ENCODE peak calls at places on chromosomes 16 and 17, in nine cellular contexts. B is C1 segment of cervical spinal cord, N is SJCRH30, Z is stomach, F is H7, C is fibroblast of gingiva, H is NCI-H1417, E is HS-5, A is cardiac muscle cell. M is an unnamed sample.

GRCh38 chr17:34710226-34710625 is 130.8 kb downstream of the TMEM132E start:
- DNase-seq in Z (no peak), A (no peak), B (no peak), C (no peak), H (peak), F (no peak), N (no peak), E (no peak), M (no peak)

GRCh38 chr16:11139624-11140375 is 116.2 kb downstream of the SOCS1 start:
- DNase-seq in Z (no peak), E (no peak), B (no peak), H (no peak), C (no peak), N (peak), F (no peak), A (no peak), M (no peak)

GRCh38 chr16:66150691-66151090 is 215.8 kb upstream of the CDH5 start:
- DNase-seq in E (no peak), F (no peak), Z (no peak), A (no peak), B (no peak), N (no peak), H (no peak), C (peak), M (no peak)

GRCh38 chr17:81028506-81028858 is 6.5 kb upstream of the BAIAP2 start:
- DNase-seq in Z (no peak), A (no peak), N (no peak), B (no peak), F (peak), E (no peak), C (no peak), H (no peak), M (no peak)

GRCh38 chr17:79874329-79874981 is 35.2 kb upstream of the CBX4 start:
- DNase-seq in Z (no peak), F (peak), B (no peak), N (no peak), A (peak), E (no peak), C (no peak), H (peak), M (no peak)

GRCh38 chr17:5587431-5588032 is 3.2 kb upstream of the NLRP1 start:
- DNase-seq in A (peak), E (peak), N (peak), C (peak), Z (no peak), F (peak), H (peak), B (peak), M (no peak)

GRCh38 chr16:3235856-3236669 is 1.1 kb upstream of the ZNF200 start:
- DNase-seq in H (no peak), A (peak), F (peak), B (no peak), C (no peak), N (peak), E (no peak), Z (peak), M (no peak)

GRCh38 chr17:83065660-83066542 is 13.5 kb upstream of the METRNL start:
- DNase-seq in C (no peak), B (no peak), N (peak), Z (peak), E (no peak), A (no peak), F (peak), H (no peak), M (no peak)

GRCh38 chr17:28928061-28928460 is 23.3 kb downstream of the PHF12 start:
- DNase-seq in A (no peak), Z (no peak), E (no peak), B (no peak), N (no peak), H (no peak), F (no peak), C (no peak), M (no peak)

GRCh38 chr17:57294629-57295501 is 38.5 kb downstream of the MSI2 start:
- DNase-seq in A (no peak), C (no peak), N (peak), E (no peak), F (no peak), Z (no peak), B (no peak), H (peak), M (no peak)

GRCh38 chr16:67874147-67874771 is 1.4 kb downstream of the EDC4 start:
- DNase-seq in E (no peak), F (peak), C (no peak), B (no peak), N (no peak), Z (no peak), A (no peak), H (no peak), M (no peak)

GRCh38 chr16:19578378-19578851 is 22.9 kb downstream of the VPS35L start:
- DNase-seq in E (no peak), Z (no peak), H (no peak), F (no peak), N (no peak), C (no peak), B (peak), A (no peak), M (no peak)

GRCh38 chr16:3716831-3717234 is 491 bp downstream of the TRAP1 start:
- DNase-seq in A (peak), F (peak), Z (no peak), C (no peak), B (no peak), E (no peak), H (no peak), N (peak), M (no peak)

GRCh38 chr16:2769100-2769529 is 8.0 kb downstream of the ELOB start:
- DNase-seq in H (no peak), C (no peak), Z (no peak), F (peak), E (no peak), A (no peak), N (no peak), B (no peak), M (no peak)

GRCh38 chr17:63399316-63399715 is 46.8 kb downstream of the CYB561 start:
- DNase-seq in E (no peak), F (no peak), C (peak), B (no peak), N (peak), Z (no peak), A (no peak), H (no peak), M (no peak)

GRCh38 chr17:46869296-46869695 is 17.9 kb downstream of the WNT9B start:
- DNase-seq in A (no peak), B (no peak), H (no peak), N (no peak), F (no peak), E (no peak), Z (no peak), C (peak), M (no peak)

GRCh38 chr17:73389411-73389810 is 77.6 kb upstream of the CDC42EP4 start:
- DNase-seq in E (no peak), Z (no peak), F (no peak), B (no peak), H (no peak), N (no peak), A (no peak), C (no peak), M (no peak)

GRCh38 chr17:17186551-17187505 is 19.3 kb downstream of the PLD6 start:
- DNase-seq in A (peak), B (no peak), Z (no peak), H (no peak), F (no peak), E (no peak), N (peak), C (no peak), M (no peak)

GRCh38 chr16:47905771-47906170 is 250.0 kb downstream of the ABCC12 start:
- DNase-seq in A (no peak), Z (no peak), B (no peak), H (no peak), N (no peak), F (no peak), E (peak), C (no peak), M (peak)

GRCh38 chr16:17305694-17306093 is 165.1 kb downstream of the XYLT1 start:
- DNase-seq in Z (no peak), F (no peak), E (no peak), B (no peak), C (no peak), H (no peak), A (no peak), N (no peak), M (no peak)

GRCh38 chr16:89325861-89326471 is 108.5 kb downstream of the ZNF778 start:
- DNase-seq in B (no peak), H (peak), N (no peak), E (no peak), F (no peak), C (peak), A (peak), Z (peak), M (no peak)

GRCh38 chr17:614637-615546 is 99.7 kb downstream of the VPS53 start:
- DNase-seq in B (no peak), N (no peak), F (no peak), E (no peak), H (no peak), A (no peak), C (peak), Z (no peak), M (peak)

GRCh38 chr16:12398029-12398735 is 405.5 kb downstream of the CPPED1 start:
- DNase-seq in C (no peak), H (no peak), F (no peak), E (no peak), A (no peak), Z (no peak), B (no peak), N (no peak), M (no peak)

GRCh38 chr17:8056232-8056975 is 17.5 kb downstream of the ALOX15B start:
- DNase-seq in E (no peak), B (peak), F (no peak), N (no peak), H (no peak), C (peak), A (no peak), Z (peak), M (no peak)

GRCh38 chr16:72203401-72203800 is 31.4 kb upstream of the PMFBP1 start:
- DNase-seq in F (no peak), H (no peak), E (peak), N (no peak), B (peak), Z (no peak), C (peak), A (no peak), M (peak)

GRCh38 chr17:61416211-61416539 is 16.5 kb downstream of the TBX2 start:
- DNase-seq in F (peak), N (no peak), C (no peak), E (no peak), Z (no peak), B (no peak), A (no peak), H (no peak), M (no peak)

GRCh38 chr17:40666366-40666765 is 1.4 kb upstream of the KRT222 start:
- DNase-seq in N (no peak), E (no peak), B (no peak), Z (no peak), A (no peak), F (no peak), H (no peak), C (no peak), M (no peak)

GRCh38 chr17:80968602-80969029 is 23.0 kb upstream of the CHMP6 start:
- DNase-seq in E (no peak), C (peak), Z (no peak), F (peak), A (no peak), N (peak), H (peak), B (peak), M (no peak)

GRCh38 chr17:78804777-78805176 is 22.7 kb upstream of the CYTH1 start:
- DNase-seq in H (no peak), C (no peak), B (no peak), Z (no peak), E (no peak), N (no peak), A (no peak), F (no peak), M (no peak)

GRCh38 chr17:20184977-20185619 is 175.9 kb downstream of the SPECC1 start:
- DNase-seq in E (no peak), C (no peak), Z (no peak), H (no peak), A (no peak), F (no peak), N (no peak), B (no peak), M (no peak)

GRCh38 chr17:74280093-74280513 is 6.1 kb downstream of the DNAI2 start:
- DNase-seq in Z (no peak), A (no peak), B (no peak), E (no peak), N (no peak), H (no peak), F (no peak), C (no peak), M (no peak)

GRCh38 chr17:6947745-6948144 is 48.1 kb upstream of the ALOX12 start:
- DNase-seq in E (no peak), F (no peak), C (no peak), A (no peak), Z (no peak), H (no peak), N (no peak), B (no peak), M (no peak)

GRCh38 chr16:72952404-72953301 is 95.3 kb downstream of the ZFHX3 start:
- DNase-seq in F (no peak), H (no peak), N (peak), B (no peak), E (no peak), C (peak), A (no peak), Z (no peak), M (no peak)

GRCh38 chr17:1947229-1947742 is 77.8 kb downstream of the RTN4RL1 start:
- DNase-seq in C (no peak), B (no peak), N (peak), Z (peak), A (peak), E (no peak), F (no peak), H (peak), M (no peak)

M was measured in epithelial cell of prostate.